ENCODE peak calls at places on chromosomes 4 and X, in four cellular contexts. One of them, this sample, is unnamed.

GRCh38 chrX:64894454-64895038 is 81.7 kb downstream of the ZC4H2 start:
- DNase-seq in cardiac muscle cell: peak
- DNase-seq in AG09309: no peak
- DNase-seq in activated CD4-positive, CD25-positive, alpha-beta regulatory T cell treated with anti-CD3 and anti-CD28 coated beads, Interleukin-2, amount 50 U/mL, for 16 hours: no peak
- DNase-seq in this sample: peak

GRCh38 chr4:56909083-56909981 is 1.6 kb downstream of the REST start:
- DNase-seq in cardiac muscle cell: peak
- DNase-seq in AG09309: no peak
- DNase-seq in activated CD4-positive, CD25-positive, alpha-beta regulatory T cell treated with anti-CD3 and anti-CD28 coated beads, Interleukin-2, amount 50 U/mL, for 16 hours: no peak
- DNase-seq in this sample: peak

GRCh38 chrX:1491851-1492349 is 39.2 kb upstream of the ASMTL start:
- DNase-seq in cardiac muscle cell: peak
- DNase-seq in AG09309: no peak
- DNase-seq in activated CD4-positive, CD25-positive, alpha-beta regulatory T cell treated with anti-CD3 and anti-CD28 coated beads, Interleukin-2, amount 50 U/mL, for 16 hours: no peak
- DNase-seq in this sample: no peak

GRCh38 chr4:25817059-25817681 is 45.6 kb downstream of the SEL1L3 start:
- DNase-seq in cardiac muscle cell: no peak
- DNase-seq in AG09309: no peak
- DNase-seq in activated CD4-positive, CD25-positive, alpha-beta regulatory T cell treated with anti-CD3 and anti-CD28 coated beads, Interleukin-2, amount 50 U/mL, for 16 hours: no peak
- DNase-seq in this sample: no peak

GRCh38 chrX:143462696-143463095 is 54.6 kb downstream of the SPANXN3 start:
- DNase-seq in cardiac muscle cell: no peak
- DNase-seq in AG09309: no peak
- DNase-seq in activated CD4-positive, CD25-positive, alpha-beta regulatory T cell treated with anti-CD3 and anti-CD28 coated beads, Interleukin-2, amount 50 U/mL, for 16 hours: no peak
- DNase-seq in this sample: no peak

GRCh38 chr4:57214654-57215411 is 104.6 kb upstream of the IGFBP7 start:
- DNase-seq in cardiac muscle cell: no peak
- DNase-seq in AG09309: no peak
- DNase-seq in activated CD4-positive, CD25-positive, alpha-beta regulatory T cell treated with anti-CD3 and anti-CD28 coated beads, Interleukin-2, amount 50 U/mL, for 16 hours: no peak
- DNase-seq in this sample: no peak

GRCh38 chr4:20418865-20419451 is 167.3 kb downstream of the SLIT2 start:
- DNase-seq in cardiac muscle cell: peak
- DNase-seq in AG09309: peak
- DNase-seq in activated CD4-positive, CD25-positive, alpha-beta regulatory T cell treated with anti-CD3 and anti-CD28 coated beads, Interleukin-2, amount 50 U/mL, for 16 hours: no peak
- DNase-seq in this sample: peak

GRCh38 chr4:55124337-55125076 is 888 bp downstream of the KDR start:
- DNase-seq in cardiac muscle cell: peak
- DNase-seq in AG09309: no peak
- DNase-seq in activated CD4-positive, CD25-positive, alpha-beta regulatory T cell treated with anti-CD3 and anti-CD28 coated beads, Interleukin-2, amount 50 U/mL, for 16 hours: no peak
- DNase-seq in this sample: no peak

GRCh38 chrX:111376897-111377601 is 34.9 kb downstream of the DCX start:
- DNase-seq in cardiac muscle cell: peak
- DNase-seq in AG09309: no peak
- DNase-seq in activated CD4-positive, CD25-positive, alpha-beta regulatory T cell treated with anti-CD3 and anti-CD28 coated beads, Interleukin-2, amount 50 U/mL, for 16 hours: no peak
- DNase-seq in this sample: peak

GRCh38 chrX:139559383-139560042 is 29.0 kb downstream of the F9 start:
- DNase-seq in cardiac muscle cell: peak
- DNase-seq in AG09309: peak
- DNase-seq in activated CD4-positive, CD25-positive, alpha-beta regulatory T cell treated with anti-CD3 and anti-CD28 coated beads, Interleukin-2, amount 50 U/mL, for 16 hours: no peak
- DNase-seq in this sample: peak

GRCh38 chrX:10649286-10649685 is 28.9 kb upstream of the MID1 start:
- DNase-seq in cardiac muscle cell: peak
- DNase-seq in AG09309: no peak
- DNase-seq in activated CD4-positive, CD25-positive, alpha-beta regulatory T cell treated with anti-CD3 and anti-CD28 coated beads, Interleukin-2, amount 50 U/mL, for 16 hours: no peak
- DNase-seq in this sample: no peak

GRCh38 chr4:1058198-1058996 is 47.0 kb downstream of the FGFRL1 start:
- DNase-seq in cardiac muscle cell: peak
- DNase-seq in AG09309: no peak
- DNase-seq in activated CD4-positive, CD25-positive, alpha-beta regulatory T cell treated with anti-CD3 and anti-CD28 coated beads, Interleukin-2, amount 50 U/mL, for 16 hours: no peak
- DNase-seq in this sample: no peak

GRCh38 chr4:108109111-108109510 is 59.6 kb downstream of the LEF1 start:
- DNase-seq in cardiac muscle cell: no peak
- DNase-seq in AG09309: no peak
- DNase-seq in activated CD4-positive, CD25-positive, alpha-beta regulatory T cell treated with anti-CD3 and anti-CD28 coated beads, Interleukin-2, amount 50 U/mL, for 16 hours: no peak
- DNase-seq in this sample: no peak

GRCh38 chrX:57286507-57287251 is at the start of gene FAAH2:
- DNase-seq in cardiac muscle cell: peak
- DNase-seq in AG09309: no peak
- DNase-seq in activated CD4-positive, CD25-positive, alpha-beta regulatory T cell treated with anti-CD3 and anti-CD28 coated beads, Interleukin-2, amount 50 U/mL, for 16 hours: peak
- DNase-seq in this sample: peak